ENCODE peak calls at places on chromosomes 6 and 20, in four cellular contexts. H, E, L and C are unnamed samples.

GRCh38 chr20:43446361-43446879 is 11.3 kb upstream of the SRSF6 start:
- DNase-seq in H (no peak), L (no peak), E (no peak), C (no peak)

GRCh38 chr6:150739711-150740349 is 125.7 kb upstream of the MTHFD1L start:
- DNase-seq in E (no peak), L (no peak), H (no peak), C (no peak)

GRCh38 chr20:17818187-17818586 is 118.4 kb downstream of the BANF2 start:
- DNase-seq in H (no peak), L (no peak), E (no peak), C (no peak)

GRCh38 chr6:28589234-28589951 is 63.7 kb downstream of the GPX5 start:
- DNase-seq in H (peak; percentile 53), E (peak; percentile 46), L (peak; percentile 88), C (peak; percentile 94)

GRCh38 chr6:1390071-1390804 is 862 bp downstream of the FOXF2 start:
- DNase-seq in H (no peak), E (no peak), L (no peak), C (peak; percentile 50)

GRCh38 chr6:44067760-44068139 is 59.5 kb downstream of the MRPL14 start:
- DNase-seq in L (no peak), E (no peak), H (no peak), C (no peak)

GRCh38 chr6:44002071-44002590 is 125.1 kb downstream of the MRPL14 start:
- DNase-seq in L (no peak), E (no peak), H (no peak), C (peak; percentile 3)

GRCh38 chr6:73610444-73611275 is 43.1 kb downstream of the SLC17A5 start:
- DNase-seq in E (no peak), H (no peak), L (no peak), C (peak; percentile 34)

GRCh38 chr6:169073311-169073710 is 180.3 kb downstream of the THBS2 start:
- DNase-seq in L (no peak), H (no peak), E (no peak), C (no peak)

GRCh38 chr6:156686429-156686939 is 90.7 kb upstream of the ARID1B start:
- DNase-seq in E (peak; percentile 76), H (peak; percentile 38), L (peak; percentile 40), C (peak; percentile 94)

GRCh38 chr6:34521463-34522288 is 34.5 kb downstream of the SPDEF start:
- DNase-seq in L (no peak), E (no peak), H (no peak), C (no peak)

GRCh38 chr20:39107741-39108140 is 145.6 kb downstream of the DHX35 start:
- DNase-seq in H (no peak), E (no peak), L (no peak), C (no peak)

GRCh38 chr20:58700121-58700780 is 7.7 kb downstream of the NPEPL1 start:
- DNase-seq in H (peak; percentile 26), L (no peak), E (no peak), C (no peak)

GRCh38 chr6:45543298-45544235 is 165.8 kb upstream of the SUPT3H start:
- DNase-seq in E (no peak), H (no peak), L (no peak), C (no peak)

GRCh38 chr6:124517339-124517738 is 444.9 kb upstream of the RNF217 start:
- DNase-seq in H (no peak), E (no peak), L (no peak), C (no peak)

GRCh38 chr6:25418463-25419052 is 139.4 kb downstream of the CARMIL1 start:
- DNase-seq in L (no peak), H (no peak), E (no peak), C (no peak)

GRCh38 chr20:40563296-40563950 is 125.6 kb downstream of the MAFB start:
- DNase-seq in L (peak; percentile 2), E (no peak), H (no peak), C (peak; percentile 34)

GRCh38 chr6:141925001-141925400 is 207.7 kb upstream of the GJE1 start:
- DNase-seq in L (no peak), H (no peak), E (no peak), C (no peak)

GRCh38 chr20:6169251-6169650 is 46.4 kb upstream of the FERMT1 start:
- DNase-seq in E (no peak), H (no peak), L (no peak), C (no peak)

GRCh38 chr20:19079536-19080299 is 132.7 kb upstream of the SLC24A3 start:
- DNase-seq in E (no peak), L (no peak), H (no peak), C (peak; percentile 24)

GRCh38 chr6:22471746-22472145 is 97.6 kb upstream of the HDGFL1 start:
- DNase-seq in E (no peak), L (no peak), H (no peak), C (no peak)

GRCh38 chr6:3987072-3987471 is 91.9 kb downstream of the FAM217A start:
- DNase-seq in E (no peak), H (no peak), L (no peak), C (no peak)

GRCh38 chr20:46835418-46835817 is 59.2 kb upstream of the EYA2 start:
- DNase-seq in E (no peak), L (no peak), H (no peak), C (no peak)

GRCh38 chr6:75118925-75119515 is 86.8 kb downstream of the COL12A1 start:
- DNase-seq in H (no peak), E (no peak), L (no peak), C (no peak)

GRCh38 chr6:161418458-161418945 is 144.6 kb upstream of the AGPAT4 start:
- DNase-seq in E (peak; percentile 23), H (no peak), L (peak; percentile 43), C (peak; percentile 82)